ENCODE peak calls at places on chromosomes 7 and 10, in four cellular contexts. W is SJSA1, G is hippocampal formation, C is nucleus accumbens. K is an unnamed sample.

GRCh38 chr7:49852619-49853462 is 79.4 kb downstream of the VWC2 start:
- DNase-seq in W (peak), C (no peak), G (peak), K (peak)

GRCh38 chr7:33804261-33804660 is 101.1 kb upstream of the BMPER start:
- DNase-seq in G (no peak), W (no peak), C (no peak), K (no peak)

GRCh38 chr7:36297364-36298009 is 92.2 kb upstream of the ANLN start:
- DNase-seq in C (no peak), G (no peak), W (peak), K (no peak)

GRCh38 chr7:45692031-45692430 is 117.9 kb downstream of the ADCY1 start:
- DNase-seq in G (no peak), C (no peak), W (no peak), K (no peak)

GRCh38 chr7:136062625-136063336 is 85.6 kb upstream of the MTPN start:
- DNase-seq in C (no peak), W (no peak), G (no peak), K (no peak)

GRCh38 chr10:31830887-31831286 is 97.7 kb downstream of the ARHGAP12 start:
- DNase-seq in C (no peak), W (peak), G (no peak), K (no peak)

GRCh38 chr10:13087601-13087985 is 12.4 kb upstream of the OPTN start:
- DNase-seq in W (no peak), G (no peak), C (no peak), K (no peak)

GRCh38 chr7:44077061-44077460 is 5.3 kb downstream of the POLM start:
- DNase-seq in C (no peak), W (no peak), G (no peak), K (no peak)

GRCh38 chr7:39228946-39229345 is 251.2 kb downstream of the POU6F2 start:
- DNase-seq in W (peak), G (no peak), C (no peak), K (no peak)

GRCh38 chr7:91396-92158 is 100.8 kb upstream of the FAM20C start:
- DNase-seq in W (no peak), C (no peak), G (no peak), K (no peak)

GRCh38 chr7:151327659-151328058 is 14.0 kb upstream of the NUB1 start:
- DNase-seq in W (no peak), C (no peak), G (no peak), K (no peak)

GRCh38 chr7:74598558-74598957 is 59.0 kb upstream of the GTF2I start:
- DNase-seq in G (no peak), C (no peak), W (no peak), K (no peak)

K was measured in SW 1271.